ENCODE peak calls at places on chromosomes 3 and 15, in five cellular contexts. One of them, this sample, is unnamed.

GRCh38 chr3:74624301-74624700 is 9.8 kb upstream of the CNTN3 start:
- DNase-seq in progenitor cell of endocrine pancreas: no peak
- DNase-seq in WTC11: no peak
- DNase-seq in neural crest cell: no peak
- DNase-seq in type B pancreatic cell: no peak
- DNase-seq in this sample: no peak

GRCh38 chr3:132038198-132038825 is 3.5 kb upstream of the CPNE4 start:
- DNase-seq in WTC11: no peak
- DNase-seq in neural crest cell: no peak
- DNase-seq in type B pancreatic cell: no peak
- DNase-seq in progenitor cell of endocrine pancreas: no peak
- DNase-seq in this sample: no peak

GRCh38 chr15:84797212-84797611 is 19.9 kb upstream of the ALPK3 start:
- DNase-seq in progenitor cell of endocrine pancreas: no peak
- DNase-seq in WTC11: no peak
- DNase-seq in type B pancreatic cell: no peak
- DNase-seq in neural crest cell: no peak
- DNase-seq in this sample: no peak

GRCh38 chr3:23949784-23950183 is 4.7 kb downstream of the NR1D2 start:
- DNase-seq in WTC11: no peak
- DNase-seq in type B pancreatic cell: no peak
- DNase-seq in neural crest cell: no peak
- DNase-seq in progenitor cell of endocrine pancreas: no peak
- DNase-seq in this sample: no peak

GRCh38 chr3:134291300-134292254 is 40.9 kb upstream of the RYK start:
- DNase-seq in WTC11: no peak
- DNase-seq in type B pancreatic cell: no peak
- DNase-seq in progenitor cell of endocrine pancreas: no peak
- DNase-seq in neural crest cell: no peak
- DNase-seq in this sample: no peak

GRCh38 chr3:195815169-195815771 is 3.5 kb upstream of the MUC4 start:
- DNase-seq in progenitor cell of endocrine pancreas: no peak
- DNase-seq in type B pancreatic cell: no peak
- DNase-seq in neural crest cell: no peak
- DNase-seq in WTC11: no peak
- DNase-seq in this sample: peak; percentile 77

GRCh38 chr3:178304758-178305157 is 231.5 kb upstream of the KCNMB2 start:
- DNase-seq in neural crest cell: no peak
- DNase-seq in progenitor cell of endocrine pancreas: no peak
- DNase-seq in WTC11: no peak
- DNase-seq in type B pancreatic cell: no peak
- DNase-seq in this sample: no peak

GRCh38 chr15:55279746-55280351 is 9.8 kb downstream of the RAB27A start:
- DNase-seq in type B pancreatic cell: no peak
- DNase-seq in WTC11: no peak
- DNase-seq in neural crest cell: no peak
- DNase-seq in progenitor cell of endocrine pancreas: no peak
- DNase-seq in this sample: peak; percentile 47

GRCh38 chr15:59567369-59567768 is 44.2 kb upstream of the GCNT3 start:
- DNase-seq in type B pancreatic cell: no peak
- DNase-seq in WTC11: no peak
- DNase-seq in neural crest cell: no peak
- DNase-seq in progenitor cell of endocrine pancreas: no peak
- DNase-seq in this sample: no peak

GRCh38 chr3:123833398-123833785 is 50.7 kb downstream of the MYLK start:
- DNase-seq in neural crest cell: no peak
- DNase-seq in WTC11: no peak
- DNase-seq in progenitor cell of endocrine pancreas: no peak
- DNase-seq in type B pancreatic cell: no peak
- DNase-seq in this sample: no peak

GRCh38 chr3:59914251-59914650 is 864.4 kb upstream of the CFAP20DC start:
- DNase-seq in WTC11: no peak
- DNase-seq in neural crest cell: no peak
- DNase-seq in progenitor cell of endocrine pancreas: no peak
- DNase-seq in type B pancreatic cell: no peak
- DNase-seq in this sample: no peak

GRCh38 chr3:41598804-41599481 is 363.0 kb downstream of the ULK4 start:
- DNase-seq in neural crest cell: no peak
- DNase-seq in WTC11: no peak
- DNase-seq in progenitor cell of endocrine pancreas: no peak
- DNase-seq in type B pancreatic cell: no peak
- DNase-seq in this sample: no peak

DNA sequence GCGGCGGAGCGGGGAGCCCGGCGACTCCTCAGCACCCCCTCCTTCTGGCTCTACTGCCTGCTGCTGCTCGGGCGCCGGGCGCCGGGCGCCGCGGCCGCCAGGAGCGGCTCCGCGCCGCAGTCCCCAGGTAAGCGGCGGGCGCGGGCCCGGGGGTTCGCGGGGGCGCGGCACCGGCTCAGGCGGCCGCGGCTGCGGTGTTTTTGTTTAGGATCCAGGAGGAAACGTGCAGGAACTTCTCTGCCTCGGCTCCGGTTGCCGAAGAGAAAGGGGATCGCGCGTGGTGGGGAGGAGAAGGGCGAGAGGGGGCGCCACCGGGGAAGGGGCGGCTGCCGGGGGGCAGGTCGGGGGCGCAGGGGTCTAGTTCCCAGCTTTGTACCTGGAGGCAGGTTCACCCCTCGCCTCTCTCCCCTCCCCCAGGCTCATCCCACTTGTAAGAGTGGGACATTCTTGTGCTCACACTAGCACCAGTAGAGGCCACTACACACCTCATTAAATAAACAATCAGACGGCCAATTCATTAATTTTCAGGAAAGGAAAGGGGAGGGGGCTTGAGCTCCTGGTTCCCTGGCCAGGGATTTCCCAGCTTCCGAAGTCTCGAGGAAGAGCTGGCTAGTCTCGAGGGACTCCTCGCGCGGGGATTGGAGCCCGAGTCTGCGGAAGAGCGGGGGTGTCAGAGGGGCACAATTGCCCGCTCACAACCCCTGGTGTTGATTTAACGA is 575 bp downstream of the NEO1 start:
- DNase-seq in neural crest cell: peak; percentile 48
- DNase-seq in WTC11: peak; percentile 59
- DNase-seq in progenitor cell of endocrine pancreas: peak; percentile 59
- DNase-seq in type B pancreatic cell: peak; percentile 73
- DNase-seq in this sample: peak; percentile 50
- TF ChIP-seq CTCF in neural crest cell: peak; percentile 47
- TF ChIP-seq CTCF in WTC11: no peak
- TF ChIP-seq CTCF in progenitor cell of endocrine pancreas: peak; percentile 45
- TF ChIP-seq CTCF in type B pancreatic cell: peak; percentile 41
- TF ChIP-seq CTCF in this sample: peak; percentile 30

DNA sequence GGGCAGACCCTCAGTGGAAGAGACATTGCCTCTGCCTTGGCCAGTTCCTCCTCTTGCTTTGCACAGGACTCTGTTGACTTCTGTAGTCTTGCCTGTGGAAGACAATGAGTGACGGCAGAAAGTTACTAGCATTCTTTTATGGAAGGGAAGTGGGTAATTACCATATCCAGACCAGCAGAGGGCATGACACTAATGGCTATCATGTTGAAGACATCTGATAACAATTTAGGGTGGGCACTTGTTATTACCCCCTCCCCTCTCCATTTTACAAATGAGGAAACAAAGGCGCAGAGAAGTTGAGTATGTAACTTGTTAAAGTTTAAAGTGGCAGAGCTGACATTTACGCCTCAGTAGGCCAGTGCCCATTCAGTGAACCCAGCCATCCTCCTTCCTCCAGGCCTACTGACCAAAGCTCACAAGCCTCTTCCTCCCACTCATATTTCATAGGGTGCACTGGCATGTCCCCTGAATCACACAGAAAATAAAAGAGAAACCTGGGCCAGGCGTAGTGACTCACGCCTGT is 48.2 kb upstream of the FMN1 start:
- DNase-seq in neural crest cell: no peak
- DNase-seq in progenitor cell of endocrine pancreas: no peak
- DNase-seq in type B pancreatic cell: no peak
- DNase-seq in WTC11: no peak
- DNase-seq in this sample: no peak
- TF ChIP-seq CTCF in neural crest cell: peak; percentile 62
- TF ChIP-seq CTCF in progenitor cell of endocrine pancreas: peak; percentile 46
- TF ChIP-seq CTCF in type B pancreatic cell: peak; percentile 72
- TF ChIP-seq CTCF in WTC11: peak; percentile 34
- TF ChIP-seq CTCF in this sample: peak; percentile 13

DNA sequence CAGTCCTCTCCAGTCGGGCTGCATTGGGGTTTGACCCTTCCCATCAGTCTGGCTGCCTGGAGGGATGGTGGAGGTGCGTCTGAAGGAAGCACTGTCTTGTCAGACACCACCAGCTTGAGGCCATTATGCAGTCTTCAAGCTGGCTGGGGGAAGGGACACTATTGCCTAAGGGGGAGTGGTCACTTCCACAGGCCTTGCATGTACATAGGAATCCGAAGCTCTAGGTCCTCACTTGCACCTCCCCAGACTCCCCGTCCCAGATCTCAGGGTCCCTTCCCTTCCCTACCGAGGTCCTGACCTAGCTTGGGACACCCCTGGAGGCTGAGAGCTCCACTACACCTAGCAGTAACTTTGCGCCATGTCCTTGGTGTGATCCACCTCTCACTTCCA is 48.6 kb upstream of the KLF13 start:
- DNase-seq in neural crest cell: no peak
- DNase-seq in WTC11: peak; percentile 10
- DNase-seq in type B pancreatic cell: peak; percentile 45
- DNase-seq in progenitor cell of endocrine pancreas: peak; percentile 5
- DNase-seq in this sample: no peak
- TF ChIP-seq CTCF in neural crest cell: no peak
- TF ChIP-seq CTCF in WTC11: no peak
- TF ChIP-seq CTCF in type B pancreatic cell: no peak
- TF ChIP-seq CTCF in progenitor cell of endocrine pancreas: no peak
- TF ChIP-seq CTCF in this sample: no peak

DNA sequence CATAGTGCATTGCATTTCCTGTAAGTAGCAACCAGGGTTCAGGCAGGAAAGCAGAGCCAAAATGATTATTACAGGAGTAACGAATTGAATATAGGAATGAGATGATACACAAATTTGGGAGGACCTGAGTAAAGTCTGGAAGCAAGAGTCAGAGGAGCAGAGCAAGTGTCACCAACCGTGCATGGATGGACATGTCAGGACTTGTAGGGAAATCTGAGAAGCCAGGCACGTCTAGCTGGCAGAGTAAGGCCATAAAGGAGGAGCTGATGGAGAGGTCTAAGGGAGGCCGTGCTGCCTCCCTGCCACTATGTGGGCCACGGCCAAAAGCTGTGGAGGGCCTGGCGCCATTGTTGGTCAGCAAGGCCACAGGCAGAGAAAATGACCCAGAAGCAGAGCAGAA is 22.4 kb downstream of the GJD2 start:
- DNase-seq in progenitor cell of endocrine pancreas: no peak
- DNase-seq in type B pancreatic cell: no peak
- DNase-seq in neural crest cell: no peak
- DNase-seq in WTC11: no peak
- DNase-seq in this sample: no peak
- TF ChIP-seq CTCF in progenitor cell of endocrine pancreas: no peak
- TF ChIP-seq CTCF in type B pancreatic cell: no peak
- TF ChIP-seq CTCF in neural crest cell: no peak
- TF ChIP-seq CTCF in WTC11: no peak
- TF ChIP-seq CTCF in this sample: no peak

DNA sequence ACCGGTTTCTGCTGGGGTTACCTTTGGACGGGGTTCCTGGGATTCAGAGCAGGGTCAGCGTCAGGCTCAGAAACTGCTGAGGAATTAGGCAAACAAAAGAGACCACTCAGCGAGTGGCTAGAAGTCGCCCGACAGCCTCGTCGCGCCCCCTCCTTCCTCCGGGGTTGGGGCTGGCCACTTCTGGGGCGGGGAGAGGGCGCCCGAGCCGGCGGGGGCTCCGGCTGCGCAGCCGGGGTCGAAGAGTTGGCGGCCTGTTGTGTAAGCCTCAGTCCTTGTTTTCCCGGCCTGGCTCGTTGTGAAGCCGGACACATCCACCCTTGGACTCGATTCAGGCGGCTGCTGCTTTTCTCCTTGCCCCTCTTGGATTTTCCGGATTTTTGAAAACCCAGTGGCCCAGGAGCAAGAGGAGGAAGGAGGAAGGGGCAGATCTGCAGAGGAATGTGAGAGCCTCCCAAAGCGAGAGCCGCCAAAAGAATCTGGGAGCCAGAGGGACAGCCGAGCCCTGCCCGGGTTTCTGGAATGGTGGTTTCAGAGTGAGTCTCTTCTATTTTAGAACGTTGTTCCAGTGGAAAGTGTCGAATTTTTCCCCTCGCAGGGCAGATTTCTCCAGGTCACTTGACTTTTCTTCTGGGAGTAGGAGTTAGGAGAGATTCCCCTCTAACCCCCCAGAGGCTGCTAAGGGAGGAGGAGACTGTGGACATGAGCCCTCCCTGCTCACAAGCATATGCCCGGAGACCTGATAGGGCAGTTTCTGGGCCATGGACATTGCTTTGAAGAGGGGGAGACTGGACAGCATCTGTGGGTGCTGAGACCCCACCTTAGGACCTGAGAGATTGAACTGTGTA is 666 bp downstream of the SNX33 start:
- DNase-seq in progenitor cell of endocrine pancreas: peak; percentile 62
- DNase-seq in type B pancreatic cell: no peak
- DNase-seq in WTC11: peak; percentile 71
- DNase-seq in neural crest cell: no peak
- DNase-seq in this sample: peak; percentile 37
- TF ChIP-seq CTCF in progenitor cell of endocrine pancreas: no peak
- TF ChIP-seq CTCF in type B pancreatic cell: no peak
- TF ChIP-seq CTCF in WTC11: no peak
- TF ChIP-seq CTCF in neural crest cell: no peak
- TF ChIP-seq CTCF in this sample: no peak

This sample was measured in Calu3.